ENCODE peak calls at places on chromosomes 16 and 17, in four cellular contexts. N is ELR, A is KG1, J is EH. V is an unnamed sample.

GRCh38 chr17:82605939-82606600 is 42.2 kb downstream of the WDR45B start:
- DNase-seq in A (no peak), J (no peak), N (no peak), V (no peak)

GRCh38 chr16:17380613-17381012 is 90.1 kb downstream of the XYLT1 start:
- DNase-seq in A (peak; percentile 33), J (peak; percentile 87), N (peak; percentile 24), V (no peak)

GRCh38 chr17:55883112-55883511 is 132.3 kb downstream of the PCTP start:
- DNase-seq in N (peak; percentile 20), A (no peak), J (no peak), V (peak; percentile 8)

GRCh38 chr16:75250089-75250808 is 1.2 kb downstream of the BCAR1 start:
- DNase-seq in A (no peak), N (peak; percentile 57), J (peak; percentile 49), V (no peak)

GRCh38 chr17:73622381-73622780 is 21.9 kb downstream of the SDK2 start:
- DNase-seq in N (no peak), A (no peak), J (no peak), V (no peak)

GRCh38 chr16:48393843-48394703 is 8.9 kb upstream of the SIAH1 start:
- DNase-seq in J (peak; percentile 44), N (peak; percentile 28), A (no peak), V (no peak)

GRCh38 chr16:84532299-84532724 is 27.9 kb upstream of the MEAK7 start:
- DNase-seq in A (peak; percentile 37), N (peak; percentile 98), J (peak; percentile 100), V (peak; percentile 64)

GRCh38 chr17:76909971-76910760 is 42.0 kb downstream of the MGAT5B start:
- DNase-seq in N (peak; percentile 44), J (peak; percentile 60), A (no peak), V (peak; percentile 35)

GRCh38 chr17:53150101-53150698 is 672.5 kb upstream of the KIF2B start:
- DNase-seq in A (no peak), J (no peak), N (peak; percentile 51), V (peak; percentile 30)

GRCh38 chr17:5043524-5043923 is 8.3 kb upstream of the SLC52A1 start:
- DNase-seq in A (no peak), J (no peak), N (no peak), V (no peak)

GRCh38 chr17:82246365-82247174 is 17.7 kb downstream of the SLC16A3 start:
- DNase-seq in J (peak; percentile 75), A (no peak), N (peak; percentile 89), V (peak; percentile 62)